ENCODE peak calls at places on chromosomes 3 and 15, in eight cellular contexts. One of them, this sample, is unnamed.

GRCh38 chr3:73848173-73848751 is 223.5 kb upstream of the PDZRN3 start:
- DNase-seq in left ventricle myocardium inferior: no peak
- DNase-seq in fibroblast of pulmonary artery: peak
- DNase-seq in central memory CD4-positive, alpha-beta T cell: no peak
- DNase-seq in GM10248: no peak
- DNase-seq in NB4: peak
- DNase-seq in iPS-NIHi11: peak
- DNase-seq in hypothalamus: no peak
- DNase-seq in this sample: no peak

GRCh38 chr15:61200626-61201025 is 28.5 kb downstream of the RORA start:
- DNase-seq in left ventricle myocardium inferior: no peak
- DNase-seq in fibroblast of pulmonary artery: no peak
- DNase-seq in central memory CD4-positive, alpha-beta T cell: no peak
- DNase-seq in GM10248: no peak
- DNase-seq in NB4: no peak
- DNase-seq in iPS-NIHi11: no peak
- DNase-seq in hypothalamus: no peak
- DNase-seq in this sample: no peak

GRCh38 chr3:196673632-196674031 is 34.1 kb downstream of the NRROS start:
- DNase-seq in left ventricle myocardium inferior: no peak
- DNase-seq in fibroblast of pulmonary artery: no peak
- DNase-seq in central memory CD4-positive, alpha-beta T cell: no peak
- DNase-seq in GM10248: no peak
- DNase-seq in NB4: no peak
- DNase-seq in iPS-NIHi11: no peak
- DNase-seq in hypothalamus: no peak
- DNase-seq in this sample: no peak

GRCh38 chr15:29573197-29573838 is 248.9 kb downstream of the TJP1 start:
- DNase-seq in left ventricle myocardium inferior: no peak
- DNase-seq in fibroblast of pulmonary artery: no peak
- DNase-seq in central memory CD4-positive, alpha-beta T cell: no peak
- DNase-seq in GM10248: no peak
- DNase-seq in NB4: no peak
- DNase-seq in iPS-NIHi11: no peak
- DNase-seq in hypothalamus: no peak
- DNase-seq in this sample: no peak

GRCh38 chr3:149813367-149814281 is 609 bp downstream of the RNF13 start:
- DNase-seq in left ventricle myocardium inferior: no peak
- DNase-seq in fibroblast of pulmonary artery: peak
- DNase-seq in central memory CD4-positive, alpha-beta T cell: peak
- DNase-seq in GM10248: peak
- DNase-seq in NB4: peak
- DNase-seq in iPS-NIHi11: peak
- DNase-seq in hypothalamus: no peak
- DNase-seq in this sample: peak

GRCh38 chr3:10322355-10322715 is 1.4 kb upstream of the SEC13 start:
- DNase-seq in left ventricle myocardium inferior: no peak
- DNase-seq in fibroblast of pulmonary artery: no peak
- DNase-seq in central memory CD4-positive, alpha-beta T cell: peak
- DNase-seq in GM10248: peak
- DNase-seq in NB4: peak
- DNase-seq in iPS-NIHi11: peak
- DNase-seq in hypothalamus: no peak
- DNase-seq in this sample: no peak

GRCh38 chr3:185070491-185071335 is 82.1 kb downstream of the C3orf70 start:
- DNase-seq in left ventricle myocardium inferior: no peak
- DNase-seq in fibroblast of pulmonary artery: peak
- DNase-seq in central memory CD4-positive, alpha-beta T cell: no peak
- DNase-seq in GM10248: no peak
- DNase-seq in NB4: peak
- DNase-seq in iPS-NIHi11: peak
- DNase-seq in hypothalamus: no peak
- DNase-seq in this sample: no peak

GRCh38 chr15:95770191-95770590 is 560.3 kb upstream of the NR2F2 start:
- DNase-seq in left ventricle myocardium inferior: no peak
- DNase-seq in fibroblast of pulmonary artery: peak
- DNase-seq in central memory CD4-positive, alpha-beta T cell: no peak
- DNase-seq in GM10248: no peak
- DNase-seq in NB4: no peak
- DNase-seq in iPS-NIHi11: no peak
- DNase-seq in hypothalamus: no peak
- DNase-seq in this sample: no peak

GRCh38 chr3:146818301-146818700 is 213.2 kb upstream of the PLSCR5 start:
- DNase-seq in left ventricle myocardium inferior: no peak
- DNase-seq in fibroblast of pulmonary artery: no peak
- DNase-seq in central memory CD4-positive, alpha-beta T cell: no peak
- DNase-seq in GM10248: no peak
- DNase-seq in NB4: no peak
- DNase-seq in iPS-NIHi11: no peak
- DNase-seq in hypothalamus: no peak
- DNase-seq in this sample: no peak

GRCh38 chr3:190036631-190037030 is 84.1 kb downstream of the P3H2 start:
- DNase-seq in left ventricle myocardium inferior: no peak
- DNase-seq in fibroblast of pulmonary artery: peak
- DNase-seq in central memory CD4-positive, alpha-beta T cell: no peak
- DNase-seq in GM10248: no peak
- DNase-seq in NB4: no peak
- DNase-seq in iPS-NIHi11: no peak
- DNase-seq in hypothalamus: no peak
- DNase-seq in this sample: no peak

GRCh38 chr3:38168151-38168987 is 3.0 kb downstream of the OXSR1 start:
- DNase-seq in left ventricle myocardium inferior: no peak
- DNase-seq in fibroblast of pulmonary artery: peak
- DNase-seq in central memory CD4-positive, alpha-beta T cell: no peak
- DNase-seq in GM10248: no peak
- DNase-seq in NB4: no peak
- DNase-seq in iPS-NIHi11: no peak
- DNase-seq in hypothalamus: no peak
- DNase-seq in this sample: no peak

GRCh38 chr3:153621988-153622387 is 460.0 kb downstream of the RAP2B start:
- DNase-seq in left ventricle myocardium inferior: no peak
- DNase-seq in fibroblast of pulmonary artery: no peak
- DNase-seq in central memory CD4-positive, alpha-beta T cell: peak
- DNase-seq in GM10248: peak
- DNase-seq in NB4: peak
- DNase-seq in iPS-NIHi11: no peak
- DNase-seq in hypothalamus: no peak
- DNase-seq in this sample: no peak

GRCh38 chr3:130470132-130470531 is 46.8 kb upstream of the COL6A6 start:
- DNase-seq in left ventricle myocardium inferior: no peak
- DNase-seq in fibroblast of pulmonary artery: no peak
- DNase-seq in central memory CD4-positive, alpha-beta T cell: no peak
- DNase-seq in GM10248: no peak
- DNase-seq in NB4: no peak
- DNase-seq in iPS-NIHi11: no peak
- DNase-seq in hypothalamus: no peak
- DNase-seq in this sample: no peak

GRCh38 chr3:38623539-38623938 is 25.9 kb downstream of the SCN5A start:
- DNase-seq in left ventricle myocardium inferior: no peak
- DNase-seq in fibroblast of pulmonary artery: no peak
- DNase-seq in central memory CD4-positive, alpha-beta T cell: no peak
- DNase-seq in GM10248: no peak
- DNase-seq in NB4: no peak
- DNase-seq in iPS-NIHi11: peak
- DNase-seq in hypothalamus: no peak
- DNase-seq in this sample: no peak

GRCh38 chr3:58569287-58570001 is 7.7 kb downstream of the FAM107A start:
- DNase-seq in left ventricle myocardium inferior: no peak
- DNase-seq in fibroblast of pulmonary artery: no peak
- DNase-seq in central memory CD4-positive, alpha-beta T cell: no peak
- DNase-seq in GM10248: no peak
- DNase-seq in NB4: no peak
- DNase-seq in iPS-NIHi11: no peak
- DNase-seq in hypothalamus: no peak
- DNase-seq in this sample: peak

GRCh38 chr3:159987291-159987711 is 1.3 kb upstream of the IL12A start:
- DNase-seq in left ventricle myocardium inferior: no peak
- DNase-seq in fibroblast of pulmonary artery: no peak
- DNase-seq in central memory CD4-positive, alpha-beta T cell: no peak
- DNase-seq in GM10248: no peak
- DNase-seq in NB4: no peak
- DNase-seq in iPS-NIHi11: no peak
- DNase-seq in hypothalamus: no peak
- DNase-seq in this sample: no peak

GRCh38 chr15:72532991-72533601 is 59.0 kb downstream of the ARIH1 start:
- DNase-seq in left ventricle myocardium inferior: no peak
- DNase-seq in fibroblast of pulmonary artery: no peak
- DNase-seq in central memory CD4-positive, alpha-beta T cell: peak
- DNase-seq in GM10248: no peak
- DNase-seq in NB4: peak
- DNase-seq in iPS-NIHi11: no peak
- DNase-seq in hypothalamus: no peak
- DNase-seq in this sample: no peak

GRCh38 chr15:52805351-52806283 is 15.5 kb upstream of the ONECUT1 start:
- DNase-seq in left ventricle myocardium inferior: no peak
- DNase-seq in fibroblast of pulmonary artery: no peak
- DNase-seq in central memory CD4-positive, alpha-beta T cell: no peak
- DNase-seq in GM10248: no peak
- DNase-seq in NB4: no peak
- DNase-seq in iPS-NIHi11: peak
- DNase-seq in hypothalamus: no peak
- DNase-seq in this sample: no peak

GRCh38 chr15:99507016-99507731 is 58.6 kb upstream of the MEF2A start:
- DNase-seq in left ventricle myocardium inferior: peak
- DNase-seq in fibroblast of pulmonary artery: peak
- DNase-seq in central memory CD4-positive, alpha-beta T cell: no peak
- DNase-seq in GM10248: no peak
- DNase-seq in NB4: no peak
- DNase-seq in iPS-NIHi11: no peak
- DNase-seq in hypothalamus: no peak
- DNase-seq in this sample: no peak

GRCh38 chr3:173622156-173622555 is 224.6 kb downstream of the NLGN1 start:
- DNase-seq in left ventricle myocardium inferior: no peak
- DNase-seq in fibroblast of pulmonary artery: no peak
- DNase-seq in central memory CD4-positive, alpha-beta T cell: no peak
- DNase-seq in GM10248: no peak
- DNase-seq in NB4: no peak
- DNase-seq in iPS-NIHi11: no peak
- DNase-seq in hypothalamus: no peak
- DNase-seq in this sample: no peak

GRCh38 chr3:66048051-66048395 is 9.3 kb upstream of the MAGI1 start:
- DNase-seq in left ventricle myocardium inferior: no peak
- DNase-seq in fibroblast of pulmonary artery: peak
- DNase-seq in central memory CD4-positive, alpha-beta T cell: no peak
- DNase-seq in GM10248: no peak
- DNase-seq in NB4: no peak
- DNase-seq in iPS-NIHi11: no peak
- DNase-seq in hypothalamus: no peak
- DNase-seq in this sample: no peak

GRCh38 chr3:170233532-170233931 is 11.3 kb downstream of the PRKCI start:
- DNase-seq in left ventricle myocardium inferior: no peak
- DNase-seq in fibroblast of pulmonary artery: peak
- DNase-seq in central memory CD4-positive, alpha-beta T cell: no peak
- DNase-seq in GM10248: no peak
- DNase-seq in NB4: peak
- DNase-seq in iPS-NIHi11: no peak
- DNase-seq in hypothalamus: no peak
- DNase-seq in this sample: no peak

GRCh38 chr3:184611606-184612304 is 50.2 kb downstream of the EPHB3 start:
- DNase-seq in left ventricle myocardium inferior: no peak
- DNase-seq in fibroblast of pulmonary artery: no peak
- DNase-seq in central memory CD4-positive, alpha-beta T cell: no peak
- DNase-seq in GM10248: no peak
- DNase-seq in NB4: no peak
- DNase-seq in iPS-NIHi11: no peak
- DNase-seq in hypothalamus: no peak
- DNase-seq in this sample: no peak

GRCh38 chr3:117146571-117146970 is 437.0 kb downstream of the TUSC7 start:
- DNase-seq in left ventricle myocardium inferior: no peak
- DNase-seq in fibroblast of pulmonary artery: no peak
- DNase-seq in central memory CD4-positive, alpha-beta T cell: no peak
- DNase-seq in GM10248: no peak
- DNase-seq in NB4: no peak
- DNase-seq in iPS-NIHi11: no peak
- DNase-seq in hypothalamus: no peak
- DNase-seq in this sample: no peak

GRCh38 chr3:58143417-58144055 is 67.2 kb downstream of the DNASE1L3 start:
- DNase-seq in left ventricle myocardium inferior: no peak
- DNase-seq in fibroblast of pulmonary artery: no peak
- DNase-seq in central memory CD4-positive, alpha-beta T cell: no peak
- DNase-seq in GM10248: no peak
- DNase-seq in NB4: no peak
- DNase-seq in iPS-NIHi11: no peak
- DNase-seq in hypothalamus: no peak
- DNase-seq in this sample: no peak

GRCh38 chr3:186953011-186953487 is 22.7 kb downstream of the ST6GAL1 start:
- DNase-seq in left ventricle myocardium inferior: no peak
- DNase-seq in fibroblast of pulmonary artery: peak
- DNase-seq in central memory CD4-positive, alpha-beta T cell: no peak
- DNase-seq in GM10248: no peak
- DNase-seq in NB4: peak
- DNase-seq in iPS-NIHi11: no peak
- DNase-seq in hypothalamus: no peak
- DNase-seq in this sample: no peak